ENCODE peak calls at places on chromosomes 6 and 20, in seven cellular contexts. A, U, N, M, G, Z and Y are unnamed samples.
A peak's percentile ranks its signal among the peaks of the same experiment; 100 is the strongest.

GRCh38 chr6:10837997-10838793 is at the start of gene MAK:
- DNase-seq in A (peak; percentile 61), U (peak; percentile 86), N (peak; percentile 92), M (peak; percentile 78), G (peak; percentile 93), Z (peak; percentile 22), Y (peak; percentile 88)

GRCh38 chr6:136371951-136372350 is 82.3 kb upstream of the BCLAF1 start:
- DNase-seq in A (no peak), U (no peak), N (no peak), M (peak; percentile 40), G (no peak), Z (no peak), Y (no peak)

GRCh38 chr20:48008850-48009535 is 223.7 kb upstream of the SULF2 start:
- DNase-seq in A (no peak), U (no peak), N (no peak), M (peak; percentile 58), G (no peak), Z (no peak), Y (no peak)

GRCh38 chr6:142929751-142930358 is 15.1 kb downstream of the HIVEP2 start:
- DNase-seq in A (peak; percentile 51), U (no peak), N (no peak), M (peak; percentile 16), G (peak; percentile 37), Z (no peak), Y (no peak)

GRCh38 chr6:13554929-13555333 is 19.5 kb upstream of the SIRT5 start:
- DNase-seq in A (peak; percentile 77), U (peak; percentile 51), N (no peak), M (peak; percentile 12), G (peak; percentile 41), Z (no peak), Y (peak; percentile 74)

GRCh38 chr20:36086767-36087166 is 67.8 kb upstream of the EPB41L1 start:
- DNase-seq in A (peak; percentile 11), U (no peak), N (no peak), M (no peak), G (peak; percentile 44), Z (no peak), Y (no peak)

GRCh38 chr6:135299256-135299655 is 118.1 kb downstream of the MYB start:
- DNase-seq in A (peak; percentile 62), U (peak; percentile 22), N (no peak), M (no peak), G (peak; percentile 14), Z (peak; percentile 31), Y (peak; percentile 25)

GRCh38 chr6:107618672-107619071 is 128.8 kb downstream of the SOBP start:
- DNase-seq in A (no peak), U (no peak), N (no peak), M (no peak), G (no peak), Z (no peak), Y (no peak)

GRCh38 chr20:47358672-47359532 is 2.4 kb upstream of the ZMYND8 start:
- DNase-seq in A (peak; percentile 94), U (peak; percentile 92), N (peak; percentile 83), M (peak; percentile 98), G (peak; percentile 91), Z (peak; percentile 89), Y (peak; percentile 49)

GRCh38 chr20:10362674-10363073 is 71.3 kb downstream of the MKKS start:
- DNase-seq in A (no peak), U (no peak), N (no peak), M (no peak), G (no peak), Z (no peak), Y (no peak)

GRCh38 chr6:52735071-52735470 is 28.2 kb downstream of the GSTA2 start:
- DNase-seq in A (no peak), U (no peak), N (no peak), M (no peak), G (no peak), Z (no peak), Y (no peak)

GRCh38 chr6:43725643-43726580 is 38.3 kb upstream of the MRPS18A start:
- DNase-seq in A (no peak), U (no peak), N (no peak), M (no peak), G (no peak), Z (no peak), Y (no peak)

GRCh38 chr20:38536310-38536709 is 44.7 kb upstream of the ADIG start:
- DNase-seq in A (peak; percentile 12), U (no peak), N (no peak), M (no peak), G (peak; percentile 87), Z (peak; percentile 14), Y (no peak)

GRCh38 chr6:143205983-143206382 is 145.3 kb downstream of the AIG1 start:
- DNase-seq in A (no peak), U (no peak), N (no peak), M (peak; percentile 57), G (no peak), Z (no peak), Y (no peak)

GRCh38 chr6:93124226-93124625 is 295.1 kb downstream of the EPHA7 start:
- DNase-seq in A (peak; percentile 43), U (no peak), N (no peak), M (no peak), G (peak; percentile 10), Z (peak; percentile 11), Y (no peak)